ENCODE peak calls at places on chromosomes 13 and 19, in seven cellular contexts. O is neural progenitor cell, H is coronary artery, W is RWPE1, K is caudate nucleus, R is astrocyte, F is ovary. L is an unnamed sample.

GRCh38 chr19:14383898-14384669 is 2.8 kb downstream of the ADGRE5 start:
- DNase-seq in O (no peak), H (no peak), W (peak), K (no peak), R (peak), F (no peak), L (peak)

GRCh38 chr19:28305513-28305912 is 907.4 kb downstream of the UQCRFS1 start:
- DNase-seq in O (no peak), H (no peak), W (no peak), K (no peak), R (peak), F (no peak), L (no peak)

GRCh38 chr13:34464011-34464410 is 478.1 kb upstream of the NBEA start:
- DNase-seq in O (no peak), H (no peak), W (no peak), K (no peak), R (peak), F (no peak), L (no peak)

GRCh38 chr19:18518639-18519038 is 3.2 kb downstream of the ELL start:
- DNase-seq in O (no peak), H (no peak), W (no peak), K (no peak), R (no peak), F (no peak), L (no peak)

GRCh38 chr13:103349664-103350063 is 283.4 kb upstream of the SLC10A2 start:
- DNase-seq in O (no peak), H (no peak), W (no peak), K (no peak), R (no peak), F (no peak), L (no peak)

GRCh38 chr13:68261105-68261504 is 1031.0 kb upstream of the PCDH9 start:
- DNase-seq in O (peak), H (no peak), W (no peak), K (no peak), R (no peak), F (no peak), L (no peak)

GRCh38 chr19:18967358-18968146 is 26.5 kb upstream of the HOMER3 start:
- DNase-seq in O (no peak), H (no peak), W (peak), K (no peak), R (peak), F (no peak), L (peak)

GRCh38 chr19:17058236-17058635 is 17.0 kb downstream of the HAUS8 start:
- DNase-seq in O (no peak), H (no peak), W (no peak), K (no peak), R (peak), F (no peak), L (no peak)

GRCh38 chr19:13825489-13826475 is 30.5 kb downstream of the ZSWIM4 start:
- DNase-seq in O (peak), H (no peak), W (no peak), K (no peak), R (no peak), F (no peak), L (no peak)

GRCh38 chr13:61989984-61990383 is 574.3 kb upstream of the PCDH20 start:
- DNase-seq in O (no peak), H (no peak), W (no peak), K (no peak), R (no peak), F (no peak), L (no peak)

GRCh38 chr13:31322025-31322424 is 122.2 kb downstream of the B3GLCT start:
- DNase-seq in O (no peak), H (no peak), W (peak), K (no peak), R (no peak), F (no peak), L (no peak)
- H3K27ac ChIP-seq in O (no peak), H (no peak), W (no peak), K (no peak), R (no peak), F (no peak), L (no peak)

GRCh38 chr19:7199613-7200533 is 94.3 kb downstream of the INSR start:
- DNase-seq in O (no peak), H (no peak), W (no peak), K (no peak), R (no peak), F (no peak), L (no peak)
- H3K27ac ChIP-seq in O (no peak), H (no peak), W (no peak), K (no peak), R (no peak), F (no peak), L (no peak)

GRCh38 chr19:1942934-1943555 is 2.1 kb downstream of the CSNK1G2 start:
- DNase-seq in O (peak), H (no peak), W (no peak), K (no peak), R (no peak), F (no peak), L (no peak)
- H3K27ac ChIP-seq in O (peak), H (peak), W (peak), K (peak), R (no peak), F (no peak), L (no peak)

GRCh38 chr13:113879017-113879416 is 15.1 kb upstream of the GAS6 start:
- DNase-seq in O (peak), H (no peak), W (no peak), K (no peak), R (no peak), F (no peak), L (no peak)

GRCh38 chr13:113875829-113876228 is 12.0 kb upstream of the GAS6 start:
- DNase-seq in O (no peak), H (no peak), W (no peak), K (no peak), R (no peak), F (no peak), L (no peak)

GRCh38 chr13:113876341-113877148 is 12.7 kb upstream of the GAS6 start:
- DNase-seq in O (no peak), H (no peak), W (no peak), K (no peak), R (no peak), F (no peak), L (no peak)

GRCh38 chr13:113875429-113875815 is 11.5 kb upstream of the GAS6 start:
- DNase-seq in O (no peak), H (no peak), W (no peak), K (no peak), R (no peak), F (no peak), L (no peak)

GRCh38 chr13:113877149-113877990 is 13.5 kb upstream of the GAS6 start:
- DNase-seq in O (no peak), H (no peak), W (no peak), K (no peak), R (no peak), F (no peak), L (no peak)
- H3K27ac ChIP-seq in O (no peak), H (no peak), W (peak), K (no peak), R (no peak), F (no peak), L (no peak)

GRCh38 chr13:111484129-111484925 is 163.9 kb downstream of the TEX29 start:
- DNase-seq in O (peak), H (no peak), W (no peak), K (no peak), R (no peak), F (no peak), L (no peak)

GRCh38 chr13:111485491-111486250 is 165.2 kb downstream of the TEX29 start:
- DNase-seq in O (no peak), H (no peak), W (no peak), K (no peak), R (no peak), F (no peak), L (peak)

GRCh38 chr13:111484959-111485358 is 164.5 kb downstream of the TEX29 start:
- DNase-seq in O (no peak), H (no peak), W (no peak), K (no peak), R (no peak), F (no peak), L (no peak)

GRCh38 chr13:111486801-111487200 is 166.4 kb downstream of the TEX29 start:
- DNase-seq in O (no peak), H (no peak), W (no peak), K (no peak), R (no peak), F (no peak), L (peak)

DNA sequence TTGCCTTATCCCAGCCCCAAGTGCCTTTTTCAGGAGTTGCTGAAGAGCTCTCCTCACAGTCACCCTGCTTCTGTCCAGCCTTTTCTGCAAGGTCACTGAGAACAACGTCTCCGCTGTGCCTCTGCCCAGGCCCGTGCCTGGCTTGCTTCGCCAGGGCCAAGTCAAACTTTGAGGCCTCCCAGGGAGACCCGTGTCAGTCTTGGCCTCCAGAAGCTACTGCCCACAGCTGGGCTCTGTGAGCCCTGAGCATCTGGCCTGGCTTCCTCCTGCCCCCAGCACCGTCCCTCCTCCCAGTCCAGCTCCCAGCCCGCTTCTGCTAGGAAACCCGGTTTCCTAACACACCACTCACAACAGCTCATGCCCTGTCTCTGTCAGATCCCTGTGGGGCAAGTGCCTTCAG is 165.9 kb downstream of the TEX29 start:
- DNase-seq in O (no peak), H (no peak), W (no peak), K (no peak), R (no peak), F (no peak), L (no peak)
- H3K27ac ChIP-seq in O (no peak), H (no peak), W (no peak), K (no peak), R (no peak), F (no peak), L (no peak)

GRCh38 chr19:29504454-29504853 is 21.3 kb upstream of the VSTM2B start:
- DNase-seq in O (no peak), H (no peak), W (no peak), K (no peak), R (no peak), F (no peak), L (no peak)
- H3K27ac ChIP-seq in O (no peak), H (no peak), W (no peak), K (peak), R (no peak), F (no peak), L (no peak)

DNA sequence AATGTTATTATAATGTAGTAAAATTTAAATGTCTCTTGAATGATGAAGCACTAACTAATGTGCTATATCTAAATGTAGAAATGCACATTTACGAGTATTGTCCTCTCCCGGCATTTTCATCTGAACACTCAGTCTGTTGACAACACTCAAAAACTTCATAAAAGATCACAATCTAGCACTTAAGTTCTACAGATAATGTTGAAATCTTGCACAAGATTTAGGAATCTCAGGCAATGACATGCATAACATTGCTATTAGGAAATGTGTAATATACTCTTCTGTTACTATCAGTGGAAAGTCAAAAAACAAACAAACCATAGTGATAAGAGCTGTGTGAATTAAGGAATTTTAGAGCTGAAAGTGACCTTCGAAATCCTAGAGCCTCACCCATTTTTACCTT is 37.5 kb upstream of the XPO4 start:
- DNase-seq in O (no peak), H (no peak), W (no peak), K (no peak), R (peak), F (no peak), L (no peak)
- H3K27ac ChIP-seq in O (no peak), H (no peak), W (no peak), K (no peak), R (no peak), F (no peak), L (no peak)

DNA sequence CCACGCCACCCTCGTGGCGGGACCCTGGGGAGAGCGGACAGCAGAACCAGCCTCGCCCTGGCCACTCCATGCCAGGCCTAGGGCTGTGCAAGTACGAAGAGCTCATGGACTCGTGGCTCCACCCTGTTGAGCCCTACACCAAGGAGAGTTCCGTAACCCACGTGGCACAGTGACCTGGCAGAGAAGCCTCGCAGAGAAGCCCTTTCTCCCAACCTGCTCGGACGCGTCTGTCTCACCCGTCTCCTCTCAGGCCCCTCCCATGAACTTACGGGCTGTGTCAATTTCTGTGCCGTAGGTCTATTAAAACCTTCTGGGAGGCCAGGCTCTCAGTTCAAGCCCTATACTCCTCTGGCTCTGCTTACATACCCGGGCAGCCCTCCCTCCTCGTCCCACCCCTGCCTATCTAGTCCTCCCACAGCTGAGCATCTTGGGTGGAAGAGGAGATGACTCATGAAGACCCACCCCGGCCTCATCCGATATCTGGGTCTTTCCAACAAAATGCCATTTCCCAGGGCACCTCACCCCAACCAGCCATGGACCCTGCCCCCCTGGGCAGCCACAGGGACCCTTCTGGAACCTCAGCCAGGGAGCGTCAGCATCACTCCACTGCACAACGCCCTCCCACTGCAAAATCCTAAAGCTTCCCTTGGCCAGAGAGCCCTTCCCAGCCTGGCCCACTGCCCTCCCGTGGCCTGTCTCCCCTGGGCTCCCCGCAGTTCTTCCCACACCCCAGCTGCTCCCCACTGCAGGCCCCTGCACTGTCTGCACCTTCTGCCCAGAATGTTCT is 2.4 kb downstream of the UBXN6 start:
- DNase-seq in O (no peak), H (no peak), W (peak), K (no peak), R (no peak), F (peak), L (no peak)
- H3K27ac ChIP-seq in O (no peak), H (peak), W (peak), K (peak), R (peak), F (peak), L (no peak)

GRCh38 chr13:41059466-41059865 is 1.8 kb upstream of the WBP4 start:
- DNase-seq in O (no peak), H (no peak), W (no peak), K (no peak), R (no peak), F (no peak), L (no peak)
- H3K27ac ChIP-seq in O (peak), H (peak), W (peak), K (peak), R (peak), F (peak), L (peak)

GRCh38 chr13:29255567-29255966 is 339.9 kb downstream of the SLC7A1 start:
- DNase-seq in O (no peak), H (no peak), W (no peak), K (no peak), R (no peak), F (no peak), L (no peak)
- H3K27ac ChIP-seq in O (no peak), H (no peak), W (no peak), K (no peak), R (no peak), F (no peak), L (no peak)